ENCODE peak calls at places on chromosomes 3 and 15, in eight cellular contexts. One of them, this sample, is unnamed.

GRCh38 chr3:140370686-140371085 is 307.2 kb upstream of the TRIM42 start:
- DNase-seq in brain microvascular endothelial cell: no peak
- DNase-seq in GM12864: no peak
- DNase-seq in Kasumi-1: no peak
- DNase-seq in foreskin keratinocyte: no peak
- DNase-seq in omental fat pad: no peak
- DNase-seq in NCI-H526: no peak
- DNase-seq in H54: no peak
- DNase-seq in this sample: no peak

GRCh38 chr3:169573129-169573528 is 90.4 kb downstream of the MECOM start:
- DNase-seq in foreskin keratinocyte: no peak
- DNase-seq in GM12864: no peak
- DNase-seq in NCI-H526: no peak
- DNase-seq in Kasumi-1: no peak
- DNase-seq in H54: no peak
- DNase-seq in brain microvascular endothelial cell: no peak
- DNase-seq in omental fat pad: no peak
- DNase-seq in this sample: no peak

GRCh38 chr3:160081958-160082533 is 93.4 kb downstream of the IL12A start:
- DNase-seq in GM12864: no peak
- DNase-seq in foreskin keratinocyte: no peak
- DNase-seq in brain microvascular endothelial cell: no peak
- DNase-seq in NCI-H526: no peak
- DNase-seq in H54: no peak
- DNase-seq in Kasumi-1: no peak
- DNase-seq in omental fat pad: no peak
- DNase-seq in this sample: no peak

GRCh38 chr15:55402707-55403106 is 5.5 kb downstream of the CCPG1 start:
- DNase-seq in H54: no peak
- DNase-seq in GM12864: no peak
- DNase-seq in foreskin keratinocyte: no peak
- DNase-seq in omental fat pad: no peak
- DNase-seq in brain microvascular endothelial cell: no peak
- DNase-seq in NCI-H526: no peak
- DNase-seq in Kasumi-1: no peak
- DNase-seq in this sample: no peak

GRCh38 chr3:46898321-46899150 is 21.0 kb downstream of the PTH1R start:
- DNase-seq in NCI-H526: peak; percentile 43
- DNase-seq in brain microvascular endothelial cell: no peak
- DNase-seq in H54: no peak
- DNase-seq in foreskin keratinocyte: no peak
- DNase-seq in Kasumi-1: no peak
- DNase-seq in omental fat pad: no peak
- DNase-seq in GM12864: no peak
- DNase-seq in this sample: no peak

GRCh38 chr3:45140392-45140791 is 5.8 kb downstream of the CDCP1 start:
- DNase-seq in Kasumi-1: no peak
- DNase-seq in GM12864: no peak
- DNase-seq in foreskin keratinocyte: no peak
- DNase-seq in omental fat pad: no peak
- DNase-seq in NCI-H526: no peak
- DNase-seq in H54: no peak
- DNase-seq in brain microvascular endothelial cell: no peak
- DNase-seq in this sample: no peak

GRCh38 chr3:173709026-173709425 is 311.5 kb downstream of the NLGN1 start:
- DNase-seq in GM12864: no peak
- DNase-seq in omental fat pad: no peak
- DNase-seq in brain microvascular endothelial cell: peak; percentile 14
- DNase-seq in H54: no peak
- DNase-seq in Kasumi-1: no peak
- DNase-seq in foreskin keratinocyte: no peak
- DNase-seq in NCI-H526: no peak
- DNase-seq in this sample: no peak

GRCh38 chr3:102909904-102910303 is 475.1 kb downstream of the ZPLD1 start:
- DNase-seq in GM12864: no peak
- DNase-seq in H54: no peak
- DNase-seq in brain microvascular endothelial cell: no peak
- DNase-seq in Kasumi-1: no peak
- DNase-seq in omental fat pad: no peak
- DNase-seq in foreskin keratinocyte: no peak
- DNase-seq in NCI-H526: no peak
- DNase-seq in this sample: no peak

GRCh38 chr15:31197497-31198414 is 96.2 kb upstream of the TRPM1 start:
- DNase-seq in NCI-H526: peak; percentile 62
- DNase-seq in brain microvascular endothelial cell: no peak
- DNase-seq in omental fat pad: no peak
- DNase-seq in GM12864: no peak
- DNase-seq in Kasumi-1: no peak
- DNase-seq in foreskin keratinocyte: no peak
- DNase-seq in H54: peak; percentile 30
- DNase-seq in this sample: no peak

GRCh38 chr15:31379042-31379441 is 52.4 kb downstream of the KLF13 start:
- DNase-seq in foreskin keratinocyte: no peak
- DNase-seq in H54: no peak
- DNase-seq in brain microvascular endothelial cell: no peak
- DNase-seq in GM12864: no peak
- DNase-seq in NCI-H526: no peak
- DNase-seq in omental fat pad: no peak
- DNase-seq in Kasumi-1: no peak
- DNase-seq in this sample: no peak

GRCh38 chr3:87390318-87390717 is 113.9 kb upstream of the POU1F1 start:
- DNase-seq in brain microvascular endothelial cell: no peak
- DNase-seq in foreskin keratinocyte: no peak
- DNase-seq in GM12864: no peak
- DNase-seq in NCI-H526: no peak
- DNase-seq in Kasumi-1: no peak
- DNase-seq in omental fat pad: no peak
- DNase-seq in H54: no peak
- DNase-seq in this sample: no peak

GRCh38 chr15:35753486-35753885 is 207.5 kb upstream of the DPH6 start:
- DNase-seq in NCI-H526: no peak
- DNase-seq in omental fat pad: no peak
- DNase-seq in foreskin keratinocyte: no peak
- DNase-seq in H54: peak; percentile 13
- DNase-seq in GM12864: no peak
- DNase-seq in Kasumi-1: no peak
- DNase-seq in brain microvascular endothelial cell: no peak
- DNase-seq in this sample: no peak

GRCh38 chr15:48855501-48856440 is 22.2 kb upstream of the EID1 start:
- DNase-seq in NCI-H526: peak; percentile 68
- DNase-seq in GM12864: no peak
- DNase-seq in H54: no peak
- DNase-seq in foreskin keratinocyte: no peak
- DNase-seq in brain microvascular endothelial cell: peak; percentile 56
- DNase-seq in omental fat pad: no peak
- DNase-seq in Kasumi-1: no peak
- DNase-seq in this sample: no peak

GRCh38 chr15:99983171-99983891 is 250.1 kb upstream of the LYSMD4 start:
- DNase-seq in NCI-H526: no peak
- DNase-seq in GM12864: no peak
- DNase-seq in foreskin keratinocyte: no peak
- DNase-seq in H54: no peak
- DNase-seq in Kasumi-1: no peak
- DNase-seq in omental fat pad: no peak
- DNase-seq in brain microvascular endothelial cell: no peak
- DNase-seq in this sample: no peak

GRCh38 chr3:126152458-126152857 is 27.9 kb downstream of the ALDH1L1 start:
- DNase-seq in H54: no peak
- DNase-seq in NCI-H526: no peak
- DNase-seq in Kasumi-1: no peak
- DNase-seq in foreskin keratinocyte: no peak
- DNase-seq in GM12864: no peak
- DNase-seq in omental fat pad: no peak
- DNase-seq in brain microvascular endothelial cell: no peak
- DNase-seq in this sample: no peak

GRCh38 chr3:126753191-126754160 is 49.4 kb downstream of the CHCHD6 start:
- DNase-seq in foreskin keratinocyte: peak; percentile 82
- DNase-seq in omental fat pad: no peak
- DNase-seq in H54: no peak
- DNase-seq in Kasumi-1: no peak
- DNase-seq in GM12864: no peak
- DNase-seq in brain microvascular endothelial cell: peak; percentile 24
- DNase-seq in NCI-H526: no peak
- DNase-seq in this sample: no peak

GRCh38 chr15:70754862-70755261 is 8.5 kb downstream of the UACA start:
- DNase-seq in GM12864: no peak
- DNase-seq in foreskin keratinocyte: no peak
- DNase-seq in omental fat pad: no peak
- DNase-seq in brain microvascular endothelial cell: no peak
- DNase-seq in Kasumi-1: no peak
- DNase-seq in NCI-H526: peak; percentile 89
- DNase-seq in H54: no peak
- DNase-seq in this sample: no peak

GRCh38 chr3:115784739-115785571 is 161.6 kb downstream of the GAP43 start:
- DNase-seq in H54: no peak
- DNase-seq in NCI-H526: no peak
- DNase-seq in Kasumi-1: peak; percentile 45
- DNase-seq in foreskin keratinocyte: no peak
- DNase-seq in brain microvascular endothelial cell: peak; percentile 74
- DNase-seq in omental fat pad: no peak
- DNase-seq in GM12864: no peak
- DNase-seq in this sample: no peak

GRCh38 chr3:126714296-126714900 is 10.4 kb downstream of the CHCHD6 start:
- DNase-seq in GM12864: no peak
- DNase-seq in foreskin keratinocyte: no peak
- DNase-seq in brain microvascular endothelial cell: no peak
- DNase-seq in omental fat pad: no peak
- DNase-seq in Kasumi-1: no peak
- DNase-seq in NCI-H526: no peak
- DNase-seq in H54: no peak
- DNase-seq in this sample: no peak

GRCh38 chr3:32283304-32283703 is 44.8 kb downstream of the CMTM8 start:
- DNase-seq in NCI-H526: peak; percentile 62
- DNase-seq in Kasumi-1: no peak
- DNase-seq in foreskin keratinocyte: no peak
- DNase-seq in omental fat pad: no peak
- DNase-seq in GM12864: no peak
- DNase-seq in brain microvascular endothelial cell: peak; percentile 22
- DNase-seq in H54: no peak
- DNase-seq in this sample: no peak

GRCh38 chr15:82649226-82649999 is 2.2 kb upstream of the CPEB1 start:
- DNase-seq in foreskin keratinocyte: no peak
- DNase-seq in H54: no peak
- DNase-seq in NCI-H526: no peak
- DNase-seq in omental fat pad: no peak
- DNase-seq in brain microvascular endothelial cell: no peak
- DNase-seq in GM12864: peak; percentile 5
- DNase-seq in Kasumi-1: no peak
- DNase-seq in this sample: no peak

GRCh38 chr15:56325186-56325585 is 40.0 kb upstream of the TEX9 start:
- DNase-seq in NCI-H526: no peak
- DNase-seq in GM12864: no peak
- DNase-seq in Kasumi-1: no peak
- DNase-seq in brain microvascular endothelial cell: no peak
- DNase-seq in foreskin keratinocyte: peak; percentile 61
- DNase-seq in omental fat pad: no peak
- DNase-seq in H54: no peak
- DNase-seq in this sample: no peak

GRCh38 chr3:188403404-188403803 is 249.4 kb downstream of the LPP start:
- DNase-seq in GM12864: no peak
- DNase-seq in NCI-H526: no peak
- DNase-seq in brain microvascular endothelial cell: no peak
- DNase-seq in foreskin keratinocyte: no peak
- DNase-seq in H54: no peak
- DNase-seq in Kasumi-1: no peak
- DNase-seq in omental fat pad: no peak
- DNase-seq in this sample: no peak

GRCh38 chr3:11212784-11213183 is 58.5 kb downstream of the HRH1 start:
- DNase-seq in Kasumi-1: no peak
- DNase-seq in foreskin keratinocyte: no peak
- DNase-seq in brain microvascular endothelial cell: no peak
- DNase-seq in H54: no peak
- DNase-seq in omental fat pad: no peak
- DNase-seq in NCI-H526: no peak
- DNase-seq in GM12864: no peak
- DNase-seq in this sample: no peak

GRCh38 chr3:118527527-118528044 is 507.1 kb downstream of the IGSF11 start:
- DNase-seq in foreskin keratinocyte: no peak
- DNase-seq in NCI-H526: no peak
- DNase-seq in brain microvascular endothelial cell: no peak
- DNase-seq in GM12864: no peak
- DNase-seq in omental fat pad: no peak
- DNase-seq in H54: no peak
- DNase-seq in Kasumi-1: no peak
- DNase-seq in this sample: no peak

GRCh38 chr3:38950000-38950399 is 101.7 kb downstream of the SCN11A start:
- DNase-seq in omental fat pad: no peak
- DNase-seq in Kasumi-1: no peak
- DNase-seq in H54: no peak
- DNase-seq in NCI-H526: no peak
- DNase-seq in foreskin keratinocyte: no peak
- DNase-seq in brain microvascular endothelial cell: no peak
- DNase-seq in GM12864: no peak
- DNase-seq in this sample: no peak

GRCh38 chr3:23612296-23612891 is 193.4 kb upstream of the UBE2E1 start:
- DNase-seq in Kasumi-1: no peak
- DNase-seq in GM12864: no peak
- DNase-seq in brain microvascular endothelial cell: peak; percentile 40
- DNase-seq in omental fat pad: no peak
- DNase-seq in foreskin keratinocyte: peak; percentile 46
- DNase-seq in H54: peak; percentile 31
- DNase-seq in NCI-H526: no peak
- DNase-seq in this sample: no peak

GRCh38 chr15:81809543-81809942 is 236.3 kb downstream of the MEX3B start:
- DNase-seq in H54: no peak
- DNase-seq in Kasumi-1: peak; percentile 43
- DNase-seq in GM12864: no peak
- DNase-seq in NCI-H526: peak; percentile 66
- DNase-seq in brain microvascular endothelial cell: peak; percentile 2
- DNase-seq in foreskin keratinocyte: no peak
- DNase-seq in omental fat pad: no peak
- DNase-seq in this sample: no peak

GRCh38 chr3:141686477-141687280 is 51.4 kb upstream of the RNF7 start:
- DNase-seq in foreskin keratinocyte: peak; percentile 16
- DNase-seq in H54: peak; percentile 80
- DNase-seq in GM12864: no peak
- DNase-seq in Kasumi-1: no peak
- DNase-seq in brain microvascular endothelial cell: peak; percentile 48
- DNase-seq in NCI-H526: no peak
- DNase-seq in omental fat pad: no peak
- DNase-seq in this sample: no peak

GRCh38 chr3:193350744-193351143 is 27.8 kb downstream of the ATP13A5 start:
- DNase-seq in NCI-H526: peak; percentile 80
- DNase-seq in omental fat pad: no peak
- DNase-seq in Kasumi-1: no peak
- DNase-seq in GM12864: no peak
- DNase-seq in brain microvascular endothelial cell: no peak
- DNase-seq in foreskin keratinocyte: no peak
- DNase-seq in H54: no peak
- DNase-seq in this sample: no peak

GRCh38 chr15:90200534-90201139 is 493 bp upstream of the SEMA4B start:
- DNase-seq in H54: no peak
- DNase-seq in NCI-H526: peak; percentile 27
- DNase-seq in foreskin keratinocyte: no peak
- DNase-seq in brain microvascular endothelial cell: no peak
- DNase-seq in GM12864: no peak
- DNase-seq in omental fat pad: no peak
- DNase-seq in Kasumi-1: no peak
- DNase-seq in this sample: no peak

GRCh38 chr15:84601555-84601838 is 688 bp downstream of the ZSCAN2 start:
- DNase-seq in Kasumi-1: no peak
- DNase-seq in NCI-H526: no peak
- DNase-seq in omental fat pad: no peak
- DNase-seq in brain microvascular endothelial cell: no peak
- DNase-seq in H54: no peak
- DNase-seq in GM12864: no peak
- DNase-seq in foreskin keratinocyte: no peak
- DNase-seq in this sample: no peak

GRCh38 chr15:75599396-75599795 is 20.3 kb upstream of the PTPN9 start:
- DNase-seq in omental fat pad: no peak
- DNase-seq in NCI-H526: no peak
- DNase-seq in GM12864: no peak
- DNase-seq in Kasumi-1: no peak
- DNase-seq in H54: no peak
- DNase-seq in brain microvascular endothelial cell: no peak
- DNase-seq in foreskin keratinocyte: no peak
- DNase-seq in this sample: no peak

GRCh38 chr15:25766421-25766820 is 96.7 kb downstream of the ATP10A start:
- DNase-seq in GM12864: no peak
- DNase-seq in brain microvascular endothelial cell: no peak
- DNase-seq in H54: no peak
- DNase-seq in NCI-H526: peak; percentile 31
- DNase-seq in foreskin keratinocyte: no peak
- DNase-seq in Kasumi-1: no peak
- DNase-seq in omental fat pad: no peak
- DNase-seq in this sample: no peak

This sample was measured in SIG-M5.